ENCODE peak calls at places on chromosomes 5 and 9, in six cellular contexts. L is CD4-positive, alpha-beta T cell; A is tibial nerve; C is GM13976; Q is IMR-90; D is left ventricle myocardium inferior. B is an unnamed sample.

GRCh38 chr9:17863213-17863883 is 284.5 kb downstream of the SH3GL2 start:
- DNase-seq in A (no peak), L (no peak), C (peak; percentile 16), D (no peak), Q (no peak), B (no peak)

GRCh38 chr9:34171753-34172535 is 6.9 kb upstream of the UBAP1 start:
- DNase-seq in L (no peak), A (no peak), Q (no peak), D (no peak), C (peak; percentile 37), B (no peak)

GRCh38 chr5:64947031-64947430 is 178.3 kb downstream of the CWC27 start:
- DNase-seq in A (no peak), D (no peak), C (no peak), L (no peak), Q (peak; percentile 55), B (no peak)

GRCh38 chr5:176461349-176461748 is 13.2 kb downstream of the FAF2 start:
- DNase-seq in D (no peak), C (no peak), A (no peak), L (no peak), Q (no peak), B (no peak)

GRCh38 chr9:92804727-92805126 is 40.1 kb upstream of the BICD2 start:
- DNase-seq in D (no peak), A (no peak), L (no peak), C (no peak), Q (no peak), B (no peak)

GRCh38 chr5:111227805-111228204 is 3.6 kb downstream of the CAMK4 start:
- DNase-seq in Q (peak; percentile 16), D (no peak), L (no peak), A (no peak), C (no peak), B (no peak)

GRCh38 chr5:375336-375920 is 53.9 kb downstream of the AHRR start:
- DNase-seq in Q (no peak), L (no peak), D (no peak), A (no peak), C (peak; percentile 21), B (peak; percentile 8)

GRCh38 chr5:89350684-89351083 is 467.7 kb upstream of the MEF2C start:
- DNase-seq in A (no peak), D (no peak), L (no peak), C (no peak), Q (no peak), B (no peak)

GRCh38 chr9:26033346-26033745 is 355.1 kb upstream of the TUSC1 start:
- DNase-seq in C (no peak), Q (no peak), L (no peak), A (no peak), D (no peak), B (no peak)

GRCh38 chr5:147892696-147893296 is 13.5 kb downstream of the C5orf46 start:
- DNase-seq in A (no peak), L (no peak), D (no peak), C (no peak), Q (peak; percentile 1), B (peak; percentile 15)

GRCh38 chr5:54959673-54960418 is 25.5 kb downstream of the ESM1 start:
- DNase-seq in Q (no peak), D (no peak), A (no peak), L (no peak), C (no peak), B (no peak)

GRCh38 chr9:113139225-113139829 is 11.5 kb upstream of the SLC31A2 start:
- DNase-seq in L (no peak), C (no peak), Q (no peak), A (no peak), D (no peak), B (no peak)

GRCh38 chr9:114471157-114471556 is 34.1 kb downstream of the WHRN start:
- DNase-seq in A (no peak), L (no peak), C (no peak), Q (no peak), D (no peak), B (no peak)

GRCh38 chr5:78242001-78242400 is 52.5 kb downstream of the AP3B1 start:
- DNase-seq in Q (no peak), L (no peak), D (no peak), C (no peak), A (no peak), B (no peak)

GRCh38 chr5:2018390-2018724 is 135.6 kb upstream of the IRX4 start:
- DNase-seq in L (no peak), Q (no peak), C (no peak), A (no peak), D (no peak), B (no peak)

GRCh38 chr9:78566521-78566920 is 269.6 kb downstream of the PSAT1 start:
- DNase-seq in L (no peak), Q (no peak), A (no peak), C (no peak), D (no peak), B (no peak)

GRCh38 chr5:113487411-113487778 is 858 bp downstream of the MCC start:
- DNase-seq in C (peak; percentile 16), L (no peak), Q (peak; percentile 5), D (no peak), A (no peak), B (peak; percentile 14)

GRCh38 chr5:124906339-124907097 is 160.1 kb upstream of the ZNF608 start:
- DNase-seq in D (peak; percentile 69), L (no peak), A (peak; percentile 77), C (no peak), Q (peak; percentile 79), B (no peak)

GRCh38 chr5:80804332-80804731 is 149.5 kb upstream of the DHFR start:
- DNase-seq in A (no peak), L (no peak), C (no peak), D (no peak), Q (no peak), B (no peak)

GRCh38 chr5:163997965-163998364 is 492.5 kb downstream of the MAT2B start:
- DNase-seq in C (no peak), L (no peak), Q (no peak), A (no peak), D (no peak), B (no peak)

GRCh38 chr5:21391506-21391905 is 1403.5 kb upstream of the CDH18 start:
- DNase-seq in D (no peak), A (no peak), Q (peak; percentile 9), L (no peak), C (no peak), B (no peak)
- TF ChIP-seq CTCF in D (no peak), A (no peak), Q (no peak), L (no peak), C (no peak), B (peak; percentile 18)

GRCh38 chr9:120869360-120869687 is 7.7 kb downstream of the PHF19 start:
- DNase-seq in Q (no peak), L (no peak), A (no peak), C (no peak), D (no peak), B (no peak)

GRCh38 chr9:120867676-120868338 is 9.2 kb downstream of the PHF19 start:
- DNase-seq in C (no peak), D (no peak), A (no peak), L (no peak), Q (no peak), B (no peak)

GRCh38 chr9:120868676-120869359 is 8.2 kb downstream of the PHF19 start:
- DNase-seq in L (peak; percentile 96), A (peak; percentile 95), Q (peak; percentile 84), C (peak; percentile 99), D (peak; percentile 95), B (peak; percentile 93)

GRCh38 chr9:120869726-120870125 is 7.3 kb downstream of the PHF19 start:
- DNase-seq in L (no peak), D (no peak), Q (no peak), C (no peak), A (no peak), B (no peak)

DNA sequence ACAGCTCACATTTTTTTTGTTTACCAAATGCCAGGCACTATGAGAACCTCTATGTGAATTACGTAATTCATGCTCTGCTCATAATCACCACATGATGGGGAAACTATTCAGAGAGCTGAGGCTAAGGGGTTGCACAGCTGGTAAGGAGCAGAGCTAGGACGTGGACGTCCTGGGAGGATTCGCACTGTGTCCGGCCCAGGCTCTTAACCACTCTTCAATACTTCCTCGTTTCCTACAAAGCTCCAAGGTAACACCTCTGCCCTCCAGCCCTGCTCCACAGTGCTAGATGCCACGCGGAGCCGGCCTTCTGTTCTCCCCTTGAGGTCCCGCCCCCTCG is 8.7 kb downstream of the PHF19 start:
- DNase-seq in A (no peak), D (no peak), C (no peak), L (no peak), Q (peak; percentile 59), B (no peak)
- TF ChIP-seq CTCF in A (peak; percentile 34), D (no peak), C (no peak), L (no peak), Q (no peak), B (no peak)

DNA sequence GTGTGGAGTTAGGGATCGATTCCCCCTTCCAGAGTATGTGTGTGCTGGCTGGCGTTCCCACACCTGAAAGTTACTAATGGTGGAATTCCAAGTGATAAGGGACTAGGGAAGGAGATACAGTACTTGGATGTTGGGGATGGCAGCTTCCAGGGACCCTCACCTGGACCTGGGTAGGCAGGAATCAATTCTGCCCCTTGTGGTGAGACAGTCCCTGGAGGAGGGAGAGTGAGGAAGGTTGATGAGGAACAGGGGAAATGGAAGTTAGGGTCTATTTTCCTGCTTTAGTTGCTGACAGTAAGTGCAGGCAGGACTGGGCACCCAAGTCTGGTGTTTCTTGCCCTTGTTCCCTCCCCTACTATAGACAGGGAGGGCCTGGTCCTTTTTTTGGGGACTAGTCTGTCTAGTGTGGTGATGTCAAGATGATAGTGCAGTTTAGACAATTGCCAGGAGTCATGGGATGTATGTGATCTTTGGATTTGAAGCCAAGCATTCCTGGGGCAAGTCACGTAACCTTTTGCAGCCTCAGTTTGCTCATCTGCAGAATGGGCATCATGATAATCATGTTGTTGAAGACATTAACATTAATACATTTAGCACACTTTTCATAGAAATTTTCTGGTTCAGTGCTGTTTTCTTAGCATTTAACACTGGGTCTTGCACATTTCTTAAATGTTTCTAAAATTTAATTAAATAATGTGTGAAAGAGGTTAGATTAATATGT is 51.7 kb downstream of the DAB2IP start:
- DNase-seq in C (no peak), Q (no peak), D (no peak), A (no peak), L (no peak), B (no peak)
- TF ChIP-seq CTCF in C (no peak), Q (no peak), D (peak; percentile 10), A (no peak), L (no peak), B (peak; percentile 45)

GRCh38 chr5:77235881-77236560 is 25.5 kb downstream of the PDE8B start:
- DNase-seq in L (no peak), D (no peak), C (no peak), Q (no peak), A (no peak), B (no peak)

GRCh38 chr5:77241444-77241843 is 31.0 kb downstream of the PDE8B start:
- DNase-seq in Q (no peak), D (no peak), L (no peak), A (no peak), C (no peak), B (no peak)

GRCh38 chr5:77239126-77239741 is 28.8 kb downstream of the PDE8B start:
- DNase-seq in A (no peak), L (no peak), D (no peak), C (peak; percentile 30), Q (no peak), B (no peak)
- TF ChIP-seq CTCF in A (no peak), L (peak; percentile 28), D (peak; percentile 57), C (peak; percentile 20), Q (peak; percentile 26), B (peak; percentile 40)

B was measured in progenitor cell of endocrine pancreas.